ENCODE peak calls at places on chromosomes 1 and 21, in five cellular contexts. One of them, this sample, is unnamed.
A peak's percentile ranks its signal among the peaks of the same experiment; 100 is the strongest.

GRCh38 chr1:238777551-238777950 is 608.8 kb upstream of the CHRM3 start:
- DNase-seq in astrocyte: peak; percentile 46
- DNase-seq in K562: no peak
- DNase-seq in PC-9: no peak
- DNase-seq in neural progenitor cell: no peak
- DNase-seq in this sample: no peak

GRCh38 chr21:19731251-19731650 is 1267.0 kb upstream of the NCAM2 start:
- DNase-seq in astrocyte: no peak
- DNase-seq in K562: no peak
- DNase-seq in PC-9: no peak
- DNase-seq in neural progenitor cell: no peak
- DNase-seq in this sample: no peak

GRCh38 chr1:21342961-21343838 is 52.9 kb upstream of the ECE1 start:
- DNase-seq in astrocyte: no peak
- DNase-seq in K562: no peak
- DNase-seq in PC-9: no peak
- DNase-seq in neural progenitor cell: no peak
- DNase-seq in this sample: peak; percentile 23

GRCh38 chr1:145935708-145936107 is 8.4 kb upstream of the RBM8A start:
- DNase-seq in astrocyte: no peak
- DNase-seq in K562: no peak
- DNase-seq in PC-9: no peak
- DNase-seq in neural progenitor cell: no peak
- DNase-seq in this sample: no peak

GRCh38 chr1:34786521-34787325 is 5.7 kb downstream of the GJB3 start:
- DNase-seq in astrocyte: peak; percentile 36
- DNase-seq in K562: peak; percentile 75
- DNase-seq in PC-9: peak; percentile 61
- DNase-seq in neural progenitor cell: peak; percentile 82
- DNase-seq in this sample: peak; percentile 50

GRCh38 chr21:26933448-26933847 is 33.4 kb downstream of the ADAMTS5 start:
- DNase-seq in astrocyte: no peak
- DNase-seq in K562: no peak
- DNase-seq in PC-9: no peak
- DNase-seq in neural progenitor cell: no peak
- DNase-seq in this sample: no peak

GRCh38 chr21:14358775-14359174 is 24.2 kb downstream of the HSPA13 start:
- DNase-seq in astrocyte: no peak
- DNase-seq in K562: no peak
- DNase-seq in PC-9: no peak
- DNase-seq in neural progenitor cell: no peak
- DNase-seq in this sample: no peak

GRCh38 chr1:6083801-6084467 is 38.2 kb downstream of the KCNAB2 start:
- DNase-seq in astrocyte: peak; percentile 37
- DNase-seq in K562: no peak
- DNase-seq in PC-9: no peak
- DNase-seq in neural progenitor cell: no peak
- DNase-seq in this sample: no peak

GRCh38 chr1:182684128-182684828 is at the start of gene RGS8:
- DNase-seq in astrocyte: no peak
- DNase-seq in K562: no peak
- DNase-seq in PC-9: no peak
- DNase-seq in neural progenitor cell: peak; percentile 54
- DNase-seq in this sample: no peak

GRCh38 chr1:223363856-223364684 is at the start of gene SUSD4:
- DNase-seq in astrocyte: no peak
- DNase-seq in K562: peak; percentile 89
- DNase-seq in PC-9: peak; percentile 54
- DNase-seq in neural progenitor cell: peak; percentile 90
- DNase-seq in this sample: peak; percentile 86

GRCh38 chr1:37234941-37235418 is 200.7 kb upstream of the GRIK3 start:
- DNase-seq in astrocyte: no peak
- DNase-seq in K562: no peak
- DNase-seq in PC-9: no peak
- DNase-seq in neural progenitor cell: peak; percentile 92
- DNase-seq in this sample: no peak

GRCh38 chr1:227775841-227776240 is 39.6 kb upstream of the PRSS38 start:
- DNase-seq in astrocyte: peak; percentile 59
- DNase-seq in K562: no peak
- DNase-seq in PC-9: no peak
- DNase-seq in neural progenitor cell: no peak
- DNase-seq in this sample: no peak

GRCh38 chr1:56758135-56758534 is 61.1 kb downstream of the FYB2 start:
- DNase-seq in astrocyte: no peak
- DNase-seq in K562: no peak
- DNase-seq in PC-9: peak; percentile 23
- DNase-seq in neural progenitor cell: peak; percentile 70
- DNase-seq in this sample: no peak

GRCh38 chr1:154219511-154219910 is 1.2 kb upstream of the UBAP2L start:
- DNase-seq in astrocyte: peak; percentile 31
- DNase-seq in K562: no peak
- DNase-seq in PC-9: no peak
- DNase-seq in neural progenitor cell: no peak
- DNase-seq in this sample: peak; percentile 49

GRCh38 chr1:154220071-154220969 is at the start of gene UBAP2L:
- DNase-seq in astrocyte: peak; percentile 97
- DNase-seq in K562: peak; percentile 87
- DNase-seq in PC-9: peak; percentile 98
- DNase-seq in neural progenitor cell: peak; percentile 100
- DNase-seq in this sample: peak; percentile 100

GRCh38 chr1:154222518-154222917 is 1.8 kb downstream of the UBAP2L start:
- DNase-seq in astrocyte: no peak
- DNase-seq in K562: no peak
- DNase-seq in PC-9: no peak
- DNase-seq in neural progenitor cell: no peak
- DNase-seq in this sample: no peak

GRCh38 chr1:154221815-154222081 is 993 bp downstream of the UBAP2L start:
- DNase-seq in astrocyte: peak; percentile 78
- DNase-seq in K562: no peak
- DNase-seq in PC-9: no peak
- DNase-seq in neural progenitor cell: no peak
- DNase-seq in this sample: peak; percentile 50

GRCh38 chr1:154220970-154221814 is 437 bp downstream of the UBAP2L start:
- DNase-seq in astrocyte: no peak
- DNase-seq in K562: peak; percentile 85
- DNase-seq in PC-9: peak; percentile 37
- DNase-seq in neural progenitor cell: peak; percentile 75
- DNase-seq in this sample: peak; percentile 73
- H3K4me1 ChIP-seq in astrocyte: peaks cover 23% of the 10 kb centered on the region
- H3K4me1 ChIP-seq in K562: peaks cover 3% of the 10 kb centered on the region
- H3K4me1 ChIP-seq in PC-9: peaks cover 33% of the 10 kb centered on the region
- H3K4me1 ChIP-seq in neural progenitor cell: peaks cover 30% of the 10 kb centered on the region
- H3K4me1 ChIP-seq in this sample: peaks cover 25% of the 10 kb centered on the region

GRCh38 chr1:110070282-110070967 is at the start of gene ALX3:
- DNase-seq in astrocyte: no peak
- DNase-seq in K562: no peak
- DNase-seq in PC-9: no peak
- DNase-seq in neural progenitor cell: peak; percentile 51
- DNase-seq in this sample: no peak
- TF ChIP-seq EZH2 in astrocyte: peak; percentile 29
- TF ChIP-seq EZH2 in K562: no peak
- TF ChIP-seq EZH2 in PC-9: no peak
- TF ChIP-seq EZH2 in neural progenitor cell: peak; percentile 79
- TF ChIP-seq EZH2 in this sample: no peak

DNA sequence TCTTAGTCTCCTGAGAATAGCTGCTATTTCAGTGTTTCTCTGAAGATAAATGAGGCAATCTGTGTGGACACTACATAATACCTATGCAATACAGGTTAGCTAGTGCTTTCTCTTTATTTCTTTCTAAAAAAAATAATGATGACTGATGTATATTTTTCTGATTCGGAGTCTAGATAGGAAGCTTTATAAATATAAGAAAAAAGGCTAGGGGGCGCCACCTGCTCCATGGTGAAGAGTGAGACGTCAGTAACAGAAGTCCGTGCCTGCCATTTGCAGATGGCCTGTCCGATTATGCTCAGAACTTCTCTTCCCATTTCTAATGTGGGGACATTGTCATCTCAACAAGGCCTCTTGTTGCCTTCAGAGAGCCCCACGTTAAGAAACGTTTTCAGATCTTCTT is 26.4 kb downstream of the QSOX1 start:
- DNase-seq in astrocyte: no peak
- DNase-seq in K562: peak; percentile 65
- DNase-seq in PC-9: no peak
- DNase-seq in neural progenitor cell: peak; percentile 65
- DNase-seq in this sample: no peak
- TF ChIP-seq CTCF in astrocyte: peak; percentile 18
- TF ChIP-seq CTCF in K562: peak; percentile 64
- TF ChIP-seq CTCF in PC-9: peak; percentile 59
- TF ChIP-seq CTCF in neural progenitor cell: peak; percentile 64
- TF ChIP-seq CTCF in this sample: peak; percentile 36

GRCh38 chr1:199644912-199645311 is 382.6 kb upstream of the NR5A2 start:
- DNase-seq in astrocyte: no peak
- DNase-seq in K562: no peak
- DNase-seq in PC-9: no peak
- DNase-seq in neural progenitor cell: no peak
- DNase-seq in this sample: no peak

GRCh38 chr1:199641531-199641930 is 386.0 kb upstream of the NR5A2 start:
- DNase-seq in astrocyte: no peak
- DNase-seq in K562: no peak
- DNase-seq in PC-9: no peak
- DNase-seq in neural progenitor cell: no peak
- DNase-seq in this sample: no peak

DNA sequence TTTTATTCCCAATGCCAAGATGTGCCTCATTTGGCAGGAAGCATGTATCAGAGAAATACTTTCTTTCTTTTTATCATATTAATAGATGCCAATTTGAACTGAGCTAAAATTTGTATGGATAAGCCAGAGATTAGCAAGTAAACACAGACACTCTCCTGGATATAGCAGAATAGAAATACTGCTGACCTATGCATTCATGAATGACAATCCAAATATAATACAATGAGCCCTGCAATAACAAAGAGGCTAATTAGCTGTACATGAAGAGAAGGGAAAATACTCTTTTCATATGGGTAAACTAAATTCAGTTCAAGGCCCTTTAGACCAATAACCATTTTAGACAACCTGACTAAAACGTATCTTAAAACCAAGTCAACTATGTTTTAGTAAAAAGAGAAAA is 388.1 kb upstream of the NR5A2 start:
- DNase-seq in astrocyte: no peak
- DNase-seq in K562: no peak
- DNase-seq in PC-9: no peak
- DNase-seq in neural progenitor cell: no peak
- DNase-seq in this sample: no peak
- H3K4me1 ChIP-seq in astrocyte: no peaks in the 10 kb centered on the region
- H3K4me1 ChIP-seq in K562: no peaks in the 10 kb centered on the region
- H3K4me1 ChIP-seq in PC-9: no peaks in the 10 kb centered on the region
- H3K4me1 ChIP-seq in neural progenitor cell: no peaks in the 10 kb centered on the region
- H3K4me1 ChIP-seq in this sample: no peaks in the 10 kb centered on the region

GRCh38 chr1:226646026-226646869 is 92.8 kb downstream of the ITPKB start:
- DNase-seq in astrocyte: no peak
- DNase-seq in K562: no peak
- DNase-seq in PC-9: peak; percentile 48
- DNase-seq in neural progenitor cell: no peak
- DNase-seq in this sample: no peak
- TF ChIP-seq EZH2 in astrocyte: no peak
- TF ChIP-seq EZH2 in K562: no peak
- TF ChIP-seq EZH2 in PC-9: no peak
- TF ChIP-seq EZH2 in neural progenitor cell: no peak
- TF ChIP-seq EZH2 in this sample: no peak

DNA sequence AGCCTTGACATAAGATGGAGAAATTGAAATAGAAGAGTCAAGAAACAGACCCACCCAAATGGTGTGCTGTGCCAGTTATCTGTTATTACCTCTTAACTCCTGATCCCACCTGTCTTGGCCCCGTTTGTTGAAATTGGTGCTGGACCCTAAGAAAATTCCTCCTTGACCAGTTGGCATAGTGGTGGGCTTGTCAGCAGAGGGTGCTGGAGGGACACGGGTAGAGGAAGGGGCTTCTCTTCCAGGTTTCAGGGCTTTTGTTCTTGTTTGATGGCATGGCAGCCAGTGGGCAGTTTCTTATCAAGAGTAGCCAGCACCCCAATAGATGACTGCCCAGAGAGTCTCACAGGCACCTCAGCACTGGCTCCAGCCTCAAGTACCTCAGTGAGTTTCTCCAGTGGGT is 51.6 kb downstream of the PCBP3 start:
- DNase-seq in astrocyte: no peak
- DNase-seq in K562: no peak
- DNase-seq in PC-9: no peak
- DNase-seq in neural progenitor cell: peak; percentile 74
- DNase-seq in this sample: no peak
- TF ChIP-seq CTCF in astrocyte: no peak
- TF ChIP-seq CTCF in K562: peak; percentile 20
- TF ChIP-seq CTCF in PC-9: no peak
- TF ChIP-seq CTCF in neural progenitor cell: peak; percentile 66
- TF ChIP-seq CTCF in this sample: no peak

DNA sequence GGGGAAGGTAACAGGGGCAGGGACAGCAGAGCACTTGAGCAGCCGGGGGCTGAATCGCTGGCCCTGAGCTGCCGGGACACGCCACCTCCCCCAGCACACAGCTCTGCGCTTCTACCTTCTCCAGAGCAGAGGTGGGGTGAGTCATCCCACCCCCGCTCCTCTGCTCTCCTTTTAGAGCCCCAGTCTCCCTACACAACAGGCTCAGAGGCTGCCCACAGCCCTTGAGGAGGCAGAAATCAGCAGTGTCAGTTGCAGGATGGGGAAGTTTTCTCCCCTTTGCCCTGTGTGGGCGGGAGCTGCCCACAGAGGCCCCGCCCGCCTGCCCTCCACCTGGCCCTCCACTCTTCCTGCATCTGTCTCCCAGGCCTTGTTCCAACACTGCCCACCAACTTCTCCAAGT is 94.6 kb downstream of the STUM start:
- DNase-seq in astrocyte: peak; percentile 82
- DNase-seq in K562: peak; percentile 79
- DNase-seq in PC-9: peak; percentile 49
- DNase-seq in neural progenitor cell: no peak
- DNase-seq in this sample: no peak
- H3K4me1 ChIP-seq in astrocyte: peaks cover 33% of the 10 kb centered on the region
- H3K4me1 ChIP-seq in K562: peaks cover 30% of the 10 kb centered on the region
- H3K4me1 ChIP-seq in PC-9: peaks cover 46% of the 10 kb centered on the region
- H3K4me1 ChIP-seq in neural progenitor cell: peaks cover 12% of the 10 kb centered on the region
- H3K4me1 ChIP-seq in this sample: no peaks in the 10 kb centered on the region

GRCh38 chr1:71046891-71047634 is 553 bp downstream of the PTGER3 start:
- DNase-seq in astrocyte: no peak
- DNase-seq in K562: no peak
- DNase-seq in PC-9: no peak
- DNase-seq in neural progenitor cell: peak; percentile 6
- DNase-seq in this sample: no peak
- TF ChIP-seq EZH2 in astrocyte: peak; percentile 96
- TF ChIP-seq EZH2 in K562: no peak
- TF ChIP-seq EZH2 in PC-9: no peak
- TF ChIP-seq EZH2 in neural progenitor cell: peak; percentile 51
- TF ChIP-seq EZH2 in this sample: no peak

GRCh38 chr1:24931481-24932221 is 1.6 kb upstream of the RUNX3 start:
- DNase-seq in astrocyte: no peak
- DNase-seq in K562: no peak
- DNase-seq in PC-9: no peak
- DNase-seq in neural progenitor cell: peak; percentile 71
- DNase-seq in this sample: no peak
- TF ChIP-seq CTCF in astrocyte: no peak
- TF ChIP-seq CTCF in K562: no peak
- TF ChIP-seq CTCF in PC-9: peak; percentile 31
- TF ChIP-seq CTCF in neural progenitor cell: no peak
- TF ChIP-seq CTCF in this sample: no peak

This sample was measured in MM.1S.